ENCODE peak calls at places on chromosomes 13 and 19, in ten cellular contexts. K is uterus; T is Peyer's patch; O is CD8-positive, alpha-beta T cell; Z is AG10803; B is choroid plexus epithelial cell; G is BE2C; S is endodermal cell; C is omental fat pad; L is SK-N-SH. F is an unnamed sample.

GRCh38 chr13:20993661-20994440 is 67.5 kb downstream of the LATS2 start:
- DNase-seq in K (no peak), T (no peak), O (no peak), Z (peak; percentile 90), B (peak; percentile 78), G (no peak), S (no peak), C (no peak), L (no peak), F (no peak)

GRCh38 chr19:40193587-40193849 is 2.3 kb downstream of the MAP3K10 start:
- DNase-seq in K (no peak), T (no peak), O (no peak), Z (peak; percentile 69), B (peak; percentile 10), G (no peak), S (no peak), C (no peak), L (no peak), F (no peak)

GRCh38 chr13:27036236-27036981 is 135.2 kb downstream of the USP12 start:
- DNase-seq in K (no peak), T (no peak), O (no peak), Z (peak; percentile 53), B (peak; percentile 70), G (no peak), S (no peak), C (no peak), L (no peak), F (no peak)

GRCh38 chr13:33262069-33262487 is 23.5 kb downstream of the STARD13 start:
- DNase-seq in K (peak; percentile 65), T (no peak), O (no peak), Z (no peak), B (no peak), G (peak; percentile 39), S (peak; percentile 89), C (no peak), L (no peak), F (peak; percentile 12)

GRCh38 chr13:83881031-83881727 is 1.1 kb downstream of the SLITRK1 start:
- DNase-seq in K (no peak), T (no peak), O (no peak), Z (no peak), B (no peak), G (no peak), S (peak; percentile 36), C (no peak), L (no peak), F (peak; percentile 8)

GRCh38 chr13:74710006-74710405 is 575.8 kb upstream of the KLF12 start:
- DNase-seq in K (no peak), T (no peak), O (no peak), Z (peak; percentile 83), B (peak; percentile 59), G (no peak), S (no peak), C (no peak), L (no peak), F (no peak)

GRCh38 chr19:45542234-45542668 is 35.0 kb downstream of the VASP start:
- DNase-seq in K (no peak), T (no peak), O (no peak), Z (no peak), B (no peak), G (no peak), S (no peak), C (no peak), L (no peak), F (no peak)

GRCh38 chr13:23901365-23901764 is 4.1 kb upstream of the C1QTNF9B start:
- DNase-seq in K (no peak), T (no peak), O (no peak), Z (no peak), B (peak; percentile 53), G (no peak), S (no peak), C (no peak), L (no peak), F (no peak)

GRCh38 chr19:41376241-41376997 is at the start of gene TMEM91:
- DNase-seq in K (peak; percentile 62), T (peak; percentile 36), O (no peak), Z (no peak), B (peak; percentile 40), G (peak; percentile 51), S (peak; percentile 89), C (no peak), L (peak; percentile 75), F (peak; percentile 84)

GRCh38 chr13:60562081-60562764 is 165.2 kb downstream of the TDRD3 start:
- DNase-seq in K (no peak), T (no peak), O (no peak), Z (peak; percentile 24), B (peak; percentile 35), G (no peak), S (no peak), C (no peak), L (no peak), F (no peak)

GRCh38 chr19:19492026-19492610 is 23.2 kb downstream of the TSSK6 start:
- DNase-seq in K (no peak), T (no peak), O (no peak), Z (no peak), B (no peak), G (no peak), S (no peak), C (no peak), L (no peak), F (no peak)

GRCh38 chr13:24050292-24050711 is 110.2 kb upstream of the SPATA13 start:
- DNase-seq in K (peak; percentile 64), T (no peak), O (no peak), Z (peak; percentile 66), B (peak; percentile 81), G (no peak), S (no peak), C (peak; percentile 32), L (no peak), F (no peak)

GRCh38 chr13:74667656-74668055 is 533.5 kb upstream of the KLF12 start:
- DNase-seq in K (no peak), T (no peak), O (no peak), Z (no peak), B (no peak), G (no peak), S (no peak), C (no peak), L (no peak), F (no peak)

GRCh38 chr19:1851581-1852293 is 3.5 kb upstream of the REXO1 start:
- DNase-seq in K (no peak), T (peak; percentile 67), O (peak; percentile 78), Z (no peak), B (no peak), G (peak; percentile 75), S (no peak), C (no peak), L (no peak), F (no peak)

GRCh38 chr19:49064029-49064629 is 489 bp downstream of the NTF4 start:
- DNase-seq in K (no peak), T (no peak), O (no peak), Z (no peak), B (no peak), G (no peak), S (peak; percentile 72), C (no peak), L (peak; percentile 24), F (peak; percentile 20)

GRCh38 chr19:49065905-49066512 is 1.4 kb upstream of the NTF4 start:
- DNase-seq in K (no peak), T (no peak), O (no peak), Z (no peak), B (no peak), G (no peak), S (peak; percentile 57), C (no peak), L (peak; percentile 33), F (no peak)

GRCh38 chr19:49061445-49061844 is 3.2 kb downstream of the NTF4 start:
- DNase-seq in K (no peak), T (no peak), O (no peak), Z (no peak), B (no peak), G (no peak), S (no peak), C (no peak), L (peak; percentile 31), F (no peak)

GRCh38 chr19:49067554-49067953 is 2.9 kb upstream of the NTF4 start:
- DNase-seq in K (no peak), T (no peak), O (no peak), Z (no peak), B (no peak), G (no peak), S (no peak), C (no peak), L (no peak), F (no peak)

GRCh38 chr19:49064768-49065611 is at the start of gene NTF4:
- DNase-seq in K (no peak), T (no peak), O (no peak), Z (no peak), B (no peak), G (peak; percentile 69), S (peak; percentile 92), C (no peak), L (peak; percentile 88), F (peak; percentile 88)
- TF ChIP-seq CTCF in K (no peak), T (no peak), O (no peak), Z (no peak), B (no peak), G (no peak), S (peak; percentile 12), C (no peak), L (no peak), F (no peak)

GRCh38 chr13:110352735-110353134 is 45.7 kb downstream of the COL4A2 start:
- DNase-seq in K (no peak), T (no peak), O (no peak), Z (no peak), B (no peak), G (peak; percentile 25), S (peak; percentile 85), C (no peak), L (no peak), F (no peak)
- TF ChIP-seq CTCF in K (peak; percentile 16), T (peak; percentile 13), O (no peak), Z (peak; percentile 3), B (peak; percentile 37), G (peak; percentile 36), S (peak; percentile 79), C (no peak), L (peak; percentile 45), F (peak; percentile 49)

DNA sequence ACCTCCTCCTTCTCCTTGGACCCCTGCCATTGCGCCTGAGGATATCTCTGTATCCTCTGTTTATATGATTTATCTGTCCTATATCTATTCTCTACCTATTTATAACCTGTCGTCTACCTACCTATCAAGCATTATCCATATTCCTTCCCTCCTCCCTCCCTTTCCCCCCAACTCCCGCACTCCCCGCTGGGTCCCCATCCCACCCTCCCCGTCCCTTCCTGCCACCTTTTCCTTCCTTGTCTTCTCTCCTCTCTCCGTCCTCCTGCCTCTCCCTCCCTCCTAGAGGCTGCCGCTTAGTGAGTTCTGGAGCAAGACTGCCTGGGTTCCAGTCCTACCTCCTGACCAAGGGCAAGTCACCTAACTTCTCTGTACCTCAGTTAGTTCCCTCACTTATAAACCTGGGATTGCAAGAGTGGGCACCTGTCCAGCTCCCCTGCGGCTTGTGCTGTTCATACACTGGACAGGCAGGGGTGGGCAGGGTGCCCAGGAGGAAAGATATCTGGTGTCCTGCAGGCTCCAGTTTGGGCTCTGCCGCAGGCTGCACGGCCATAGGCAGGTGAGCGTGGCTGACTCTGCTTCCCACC is 16.1 kb downstream of the TTYH1 start:
- DNase-seq in K (no peak), T (no peak), O (no peak), Z (no peak), B (peak; percentile 72), G (no peak), S (no peak), C (no peak), L (no peak), F (no peak)
- TF ChIP-seq CTCF in K (no peak), T (no peak), O (no peak), Z (no peak), B (no peak), G (no peak), S (no peak), C (no peak), L (no peak), F (no peak)

GRCh38 chr19:17441241-17442135 is 7.0 kb downstream of the TMEM221 start:
- DNase-seq in K (no peak), T (no peak), O (peak; percentile 54), Z (peak; percentile 52), B (peak; percentile 44), G (peak; percentile 32), S (peak; percentile 74), C (no peak), L (peak; percentile 68), F (peak; percentile 56)
- TF ChIP-seq CTCF in K (peak; percentile 31), T (peak; percentile 40), O (peak; percentile 33), Z (peak; percentile 39), B (peak; percentile 55), G (peak; percentile 55), S (peak; percentile 80), C (no peak), L (peak; percentile 49), F (peak; percentile 63)

F was measured in neural progenitor cell.